ENCODE peak calls at places on chromosomes 5 and 9, in five cellular contexts. P is psoas muscle, T is tibial nerve, R is Peyer's patch, C is right lobe of liver. E is an unnamed sample.

GRCh38 chr5:142472306-142472951 is 147.6 kb upstream of the SPRY4 start:
- DNase-seq in P (no peak), T (no peak), R (peak; percentile 49), C (no peak), E (no peak)

GRCh38 chr5:125134216-125135081 is 388.0 kb upstream of the ZNF608 start:
- DNase-seq in P (no peak), T (no peak), R (no peak), C (no peak), E (no peak)

GRCh38 chr9:73667749-73668148 is 516.1 kb downstream of the ANXA1 start:
- DNase-seq in P (no peak), T (no peak), R (no peak), C (no peak), E (no peak)

GRCh38 chr5:169127431-169127830 is 173.5 kb downstream of the SLIT3 start:
- DNase-seq in P (no peak), T (no peak), R (no peak), C (no peak), E (no peak)

GRCh38 chr5:72378636-72379289 is 58.6 kb downstream of the PTCD2 start:
- DNase-seq in P (peak; percentile 34), T (peak; percentile 65), R (no peak), C (no peak), E (no peak)

GRCh38 chr9:3916984-3917383 is 382.9 kb downstream of the GLIS3 start:
- DNase-seq in P (no peak), T (no peak), R (no peak), C (no peak), E (no peak)

GRCh38 chr5:1795931-1796330 is 3.7 kb downstream of the MRPL36 start:
- DNase-seq in P (no peak), T (no peak), R (peak; percentile 29), C (no peak), E (no peak)

GRCh38 chr9:104494808-104495207 is 9.3 kb upstream of the OR13F1 start:
- DNase-seq in P (no peak), T (no peak), R (no peak), C (no peak), E (no peak)

GRCh38 chr5:33692983-33693382 is 198.8 kb downstream of the ADAMTS12 start:
- DNase-seq in P (no peak), T (no peak), R (no peak), C (no peak), E (no peak)

GRCh38 chr5:69527128-69527745 is 32.8 kb upstream of the GTF2H2C start:
- DNase-seq in P (no peak), T (no peak), R (no peak), C (no peak), E (no peak)

GRCh38 chr5:67182406-67182805 is 14.2 kb downstream of the CD180 start:
- DNase-seq in P (peak; percentile 68), T (peak; percentile 61), R (peak; percentile 49), C (no peak), E (peak; percentile 75)

GRCh38 chr5:38765461-38765861 is 80.4 kb upstream of the OSMR start:
- DNase-seq in P (no peak), T (no peak), R (no peak), C (no peak), E (no peak)

GRCh38 chr9:130266236-130267098 is 907 bp downstream of the HMCN2 start:
- DNase-seq in P (no peak), T (no peak), R (peak; percentile 46), C (peak; percentile 48), E (no peak)

GRCh38 chr5:136082390-136083193 is 50.1 kb upstream of the SMAD5 start:
- DNase-seq in P (peak; percentile 81), T (peak; percentile 88), R (peak; percentile 78), C (peak; percentile 84), E (peak; percentile 81)

GRCh38 chr9:132769895-132770774 is 99.9 kb downstream of the GTF3C4 start:
- DNase-seq in P (peak; percentile 68), T (peak; percentile 52), R (peak; percentile 85), C (peak; percentile 73), E (peak; percentile 87)

GRCh38 chr5:169904059-169904458 is 76.2 kb downstream of the INSYN2B start:
- DNase-seq in P (no peak), T (peak; percentile 8), R (no peak), C (no peak), E (no peak)

GRCh38 chr9:127793093-127793708 is 7.4 kb downstream of the CDK9 start:
- DNase-seq in P (no peak), T (no peak), R (no peak), C (no peak), E (no peak)

GRCh38 chr9:81445331-81445921 is 243.9 kb downstream of the TLE1 start:
- DNase-seq in P (no peak), T (no peak), R (no peak), C (no peak), E (no peak)

GRCh38 chr5:137487600-137487999 is 11.5 kb downstream of the SPOCK1 start:
- DNase-seq in P (peak; percentile 54), T (peak; percentile 66), R (no peak), C (no peak), E (no peak)

GRCh38 chr9:72315089-72315509 is 49.9 kb downstream of the ZFAND5 start:
- DNase-seq in P (peak; percentile 67), T (peak; percentile 63), R (peak; percentile 63), C (no peak), E (peak; percentile 72)

GRCh38 chr5:56588636-56589485 is 226.5 kb upstream of the MAP3K1 start:
- DNase-seq in P (peak; percentile 72), T (peak; percentile 53), R (peak; percentile 92), C (peak; percentile 54), E (peak; percentile 70)

GRCh38 chr9:136784997-136785361 is 6.2 kb upstream of the TMEM141 start:
- DNase-seq in P (no peak), T (no peak), R (no peak), C (no peak), E (no peak)

GRCh38 chr5:82664711-82665110 is 386.6 kb upstream of the RPS23 start:
- DNase-seq in P (no peak), T (no peak), R (no peak), C (no peak), E (no peak)

GRCh38 chr5:42404366-42404765 is 18.9 kb upstream of the GHR start:
- DNase-seq in P (no peak), T (no peak), R (no peak), C (no peak), E (no peak)

GRCh38 chr5:122756263-122756911 is 18.5 kb upstream of the SNX2 start:
- DNase-seq in P (no peak), T (no peak), R (no peak), C (no peak), E (no peak)

GRCh38 chr5:153084476-153084875 is 406.0 kb upstream of the GRIA1 start:
- DNase-seq in P (no peak), T (no peak), R (no peak), C (no peak), E (no peak)

GRCh38 chr5:139696894-139697658 is 48.9 kb downstream of the CXXC5 start:
- DNase-seq in P (peak; percentile 81), T (peak; percentile 66), R (no peak), C (no peak), E (peak; percentile 84)

GRCh38 chr9:13380903-13381302 is 101.4 kb upstream of the MPDZ start:
- DNase-seq in P (no peak), T (no peak), R (no peak), C (no peak), E (no peak)

GRCh38 chr5:110785356-110785755 is 46.5 kb downstream of the SLC25A46 start:
- DNase-seq in P (no peak), T (no peak), R (no peak), C (no peak), E (no peak)

GRCh38 chr5:50967388-50968039 is 301.1 kb downstream of the PARP8 start:
- DNase-seq in P (no peak), T (no peak), R (peak; percentile 58), C (no peak), E (no peak)

GRCh38 chr5:79189439-79190234 is 46.3 kb upstream of the JMY start:
- DNase-seq in P (no peak), T (no peak), R (no peak), C (no peak), E (no peak)

GRCh38 chr9:976805-977360 is 428 bp downstream of the DMRT3 start:
- DNase-seq in P (no peak), T (no peak), R (no peak), C (no peak), E (no peak)

GRCh38 chr5:123814796-123815479 is 303.0 kb downstream of the CSNK1G3 start:
- DNase-seq in P (no peak), T (no peak), R (no peak), C (no peak), E (no peak)

GRCh38 chr9:136629879-136630661 is 32.6 kb upstream of the EGFL7 start:
- DNase-seq in P (no peak), T (peak; percentile 34), R (peak; percentile 82), C (peak; percentile 79), E (peak; percentile 86)

GRCh38 chr5:94503677-94504076 is 114.7 kb downstream of the KIAA0825 start:
- DNase-seq in P (no peak), T (no peak), R (no peak), C (no peak), E (no peak)

GRCh38 chr9:89601306-89601705 is 3.5 kb upstream of the GADD45G start:
- DNase-seq in P (no peak), T (no peak), R (no peak), C (no peak), E (peak; percentile 37)

GRCh38 chr5:57066921-57067914 is 106.6 kb upstream of the GPBP1 start:
- DNase-seq in P (no peak), T (no peak), R (no peak), C (no peak), E (no peak)

GRCh38 chr9:16337322-16338029 is 533.0 kb downstream of the BNC2 start:
- DNase-seq in P (no peak), T (no peak), R (peak; percentile 51), C (no peak), E (no peak)

GRCh38 chr5:160119905-160120266 is 636 bp upstream of the PWWP2A start:
- DNase-seq in P (no peak), T (no peak), R (no peak), C (no peak), E (no peak)
- H3K27ac ChIP-seq in P (peak overlapping the region; percentile 67), T (peak overlapping the region; percentile 20), R (no peak overlapping the region), C (peak overlapping the region; percentile 6), E (no peak overlapping the region)

GRCh38 chr5:9499498-9499876 is 46.4 kb downstream of the SEMA5A start:
- DNase-seq in P (no peak), T (no peak), R (no peak), C (no peak), E (no peak)

GRCh38 chr5:9500244-9500643 is 45.6 kb downstream of the SEMA5A start:
- DNase-seq in P (no peak), T (no peak), R (no peak), C (no peak), E (no peak)

GRCh38 chr5:9497347-9497746 is 48.5 kb downstream of the SEMA5A start:
- DNase-seq in P (no peak), T (no peak), R (no peak), C (no peak), E (no peak)

GRCh38 chr5:9496801-9497200 is 49.1 kb downstream of the SEMA5A start:
- DNase-seq in P (no peak), T (no peak), R (no peak), C (no peak), E (no peak)

GRCh38 chr5:9498541-9499497 is 47.1 kb downstream of the SEMA5A start:
- DNase-seq in P (no peak), T (no peak), R (peak; percentile 53), C (no peak), E (no peak)
- TF ChIP-seq CTCF in P (no peak), T (no peak), R (peak; percentile 68), C (peak; percentile 61), E (no peak)

GRCh38 chr5:148979104-148979723 is 83.6 kb downstream of the SH3TC2 start:
- DNase-seq in P (peak; percentile 62), T (no peak), R (no peak), C (peak; percentile 63), E (peak; percentile 88)
- H3K27ac ChIP-seq in P (peak overlapping the region; percentile 84), T (no peak overlapping the region), R (no peak overlapping the region), C (no peak overlapping the region), E (peak overlapping the region; percentile 65)

GRCh38 chr5:154442801-154443200 is 3.0 kb upstream of the SAP30L start:
- DNase-seq in P (no peak), T (no peak), R (no peak), C (no peak), E (no peak)
- TF ChIP-seq CTCF in P (no peak), T (no peak), R (no peak), C (no peak), E (no peak)